ENCODE peak calls at places on chromosomes 2 and 18, in seven cellular contexts. J, U, V, F, H, I and L are unnamed samples.
A peak's percentile ranks its signal among the peaks of the same experiment; 100 is the strongest.

GRCh38 chr2:39435974-39436591 is 1.0 kb downstream of the MAP4K3 start:
- DNase-seq in J (no peak), U (peak; percentile 23), V (peak; percentile 71), F (no peak), H (peak; percentile 73), I (no peak), L (no peak)

GRCh38 chr2:52036036-52036435 is 1004.1 kb upstream of the NRXN1 start:
- DNase-seq in J (no peak), U (no peak), V (no peak), F (no peak), H (no peak), I (no peak), L (no peak)

GRCh38 chr2:50674876-50675275 is 357.1 kb downstream of the NRXN1 start:
- DNase-seq in J (peak; percentile 7), U (no peak), V (no peak), F (no peak), H (no peak), I (no peak), L (peak; percentile 54)

GRCh38 chr18:47490882-47491281 is 239.4 kb upstream of the SKOR2 start:
- DNase-seq in J (no peak), U (no peak), V (no peak), F (no peak), H (no peak), I (no peak), L (no peak)

GRCh38 chr2:233706720-233707119 is 6.0 kb upstream of the UGT1A5 start:
- DNase-seq in J (no peak), U (no peak), V (no peak), F (no peak), H (no peak), I (no peak), L (no peak)

GRCh38 chr2:122239440-122239839 is 484.0 kb downstream of the TSN start:
- DNase-seq in J (no peak), U (no peak), V (no peak), F (no peak), H (no peak), I (no peak), L (peak; percentile 27)

GRCh38 chr2:220966636-220967035 is 605.5 kb downstream of the EPHA4 start:
- DNase-seq in J (no peak), U (no peak), V (no peak), F (no peak), H (no peak), I (no peak), L (no peak)

GRCh38 chr2:164023896-164024295 is 288.1 kb upstream of the FIGN start:
- DNase-seq in J (no peak), U (no peak), V (no peak), F (no peak), H (no peak), I (no peak), L (no peak)

GRCh38 chr2:20560891-20561702 is 89.8 kb downstream of the HS1BP3 start:
- DNase-seq in J (no peak), U (no peak), V (no peak), F (no peak), H (no peak), I (no peak), L (no peak)

GRCh38 chr2:226398580-226398979 is 401.0 kb downstream of the IRS1 start:
- DNase-seq in J (no peak), U (no peak), V (no peak), F (no peak), H (no peak), I (no peak), L (no peak)

GRCh38 chr2:127743477-127744026 is 42.3 kb downstream of the SFT2D3 start:
- DNase-seq in J (no peak), U (no peak), V (no peak), F (no peak), H (no peak), I (no peak), L (peak; percentile 24)

GRCh38 chr18:77088977-77089795 is 43.4 kb downstream of the MBP start:
- DNase-seq in J (no peak), U (peak; percentile 77), V (no peak), F (no peak), H (no peak), I (peak; percentile 81), L (peak; percentile 79)

GRCh38 chr2:163909411-163910080 is 173.7 kb upstream of the FIGN start:
- DNase-seq in J (no peak), U (no peak), V (no peak), F (no peak), H (no peak), I (no peak), L (no peak)

GRCh38 chr2:88667219-88667618 is 24.3 kb upstream of the RPIA start:
- DNase-seq in J (no peak), U (no peak), V (no peak), F (no peak), H (no peak), I (no peak), L (peak; percentile 40)

GRCh38 chr2:236753611-236754010 is 184.0 kb downstream of the ACKR3 start:
- DNase-seq in J (no peak), U (no peak), V (no peak), F (no peak), H (no peak), I (no peak), L (no peak)

GRCh38 chr2:7012141-7012809 is 95.1 kb downstream of the RNF144A start:
- DNase-seq in J (no peak), U (no peak), V (no peak), F (no peak), H (no peak), I (no peak), L (no peak)

GRCh38 chr2:240813231-240813921 is 6.6 kb downstream of the KIF1A start:
- DNase-seq in J (no peak), U (no peak), V (no peak), F (peak; percentile 2), H (no peak), I (no peak), L (no peak)

GRCh38 chr2:159615187-159615935 is 987 bp downstream of the BAZ2B start:
- DNase-seq in J (peak; percentile 95), U (peak; percentile 88), V (peak; percentile 93), F (peak; percentile 90), H (peak; percentile 87), I (peak; percentile 46), L (peak; percentile 95)

GRCh38 chr2:108428286-108429009 is 20.6 kb upstream of the GCC2 start:
- DNase-seq in J (no peak), U (no peak), V (no peak), F (no peak), H (no peak), I (no peak), L (no peak)

GRCh38 chr2:227006189-227006897 is 157.7 kb downstream of the COL4A4 start:
- DNase-seq in J (no peak), U (no peak), V (no peak), F (no peak), H (no peak), I (no peak), L (no peak)

GRCh38 chr18:48569915-48570264 is 31.1 kb downstream of the CTIF start:
- DNase-seq in J (no peak), U (no peak), V (no peak), F (no peak), H (no peak), I (no peak), L (no peak)

GRCh38 chr18:77271720-77272481 is 22.3 kb downstream of the GALR1 start:
- DNase-seq in J (no peak), U (no peak), V (no peak), F (no peak), H (no peak), I (no peak), L (peak; percentile 32)

GRCh38 chr2:191218292-191218898 is 26.8 kb upstream of the MYO1B start:
- DNase-seq in J (peak; percentile 47), U (no peak), V (no peak), F (peak; percentile 41), H (peak; percentile 48), I (peak; percentile 67), L (peak; percentile 94)

DNA sequence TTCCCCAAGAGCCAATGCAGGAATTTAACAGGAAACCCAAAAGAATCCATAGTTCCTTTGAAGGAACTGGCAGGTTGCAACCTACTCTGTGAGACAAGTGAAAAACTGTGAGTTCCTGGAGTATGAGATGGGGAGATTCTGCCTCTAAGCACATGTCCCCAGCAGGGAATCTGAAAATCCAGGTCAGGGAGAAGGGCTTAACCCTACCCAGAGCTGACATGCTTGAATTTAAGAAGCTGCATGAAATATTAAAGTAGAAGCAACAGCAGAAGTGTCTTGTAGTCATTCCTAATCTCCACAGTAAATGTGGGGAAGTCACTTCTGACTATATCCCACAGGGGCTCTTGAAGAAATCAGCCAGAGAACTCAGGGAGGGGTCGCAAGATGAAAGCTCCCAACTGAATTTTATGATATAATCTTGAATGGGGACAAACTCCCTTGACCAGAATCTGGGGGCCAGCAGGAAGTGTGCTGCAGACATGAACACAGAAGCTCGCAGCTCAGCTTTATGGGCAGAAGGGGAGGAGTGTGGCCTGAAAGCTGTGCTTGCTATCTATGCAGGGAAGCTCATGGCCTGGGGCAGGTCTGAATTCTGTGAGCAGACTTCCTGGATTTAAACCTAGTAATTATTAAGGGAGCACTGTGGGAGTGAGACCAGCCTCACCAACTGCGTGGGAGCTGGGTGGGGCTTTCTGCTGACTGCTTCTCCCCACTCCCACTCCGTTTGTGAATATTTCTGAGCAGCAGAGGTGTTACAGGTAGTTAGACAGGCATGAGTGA is 184.1 kb upstream of the KYNU start:
- DNase-seq in J (peak; percentile 42), U (no peak), V (no peak), F (no peak), H (peak; percentile 21), I (no peak), L (peak; percentile 9)
- TF ChIP-seq POLR2AphosphoS5 in J (no peak), U (no peak), V (no peak), F (no peak), H (no peak), I (no peak), L (no peak)

GRCh38 chr2:42098571-42099430 is 51.0 kb downstream of the PKDCC start:
- DNase-seq in J (no peak), U (no peak), V (no peak), F (no peak), H (no peak), I (no peak), L (no peak)
- TF ChIP-seq POLR2AphosphoS5 in J (no peak), U (no peak), V (no peak), F (no peak), H (no peak), I (no peak), L (no peak)

GRCh38 chr18:33051397-33051796 is 278.6 kb upstream of the KLHL14 start:
- DNase-seq in J (no peak), U (no peak), V (no peak), F (no peak), H (no peak), I (no peak), L (no peak)
- TF ChIP-seq POLR2AphosphoS5 in J (no peak), U (no peak), V (no peak), F (no peak), H (no peak), I (no peak), L (no peak)

GRCh38 chr2:165198181-165198580 is 5.7 kb downstream of the SCN3A start:
- DNase-seq in J (no peak), U (no peak), V (no peak), F (no peak), H (no peak), I (no peak), L (no peak)

GRCh38 chr2:165208094-165208493 is 4.2 kb upstream of the SCN3A start:
- DNase-seq in J (no peak), U (no peak), V (no peak), F (no peak), H (no peak), I (no peak), L (no peak)

GRCh38 chr2:165205865-165206264 is 2.0 kb upstream of the SCN3A start:
- DNase-seq in J (no peak), U (no peak), V (no peak), F (no peak), H (no peak), I (no peak), L (no peak)

GRCh38 chr2:165202230-165202629 is 1.6 kb downstream of the SCN3A start:
- DNase-seq in J (no peak), U (no peak), V (no peak), F (no peak), H (no peak), I (no peak), L (no peak)

GRCh38 chr2:165203689-165204559 is at the start of gene SCN3A:
- DNase-seq in J (peak; percentile 33), U (no peak), V (no peak), F (peak; percentile 16), H (peak; percentile 25), I (peak; percentile 24), L (peak; percentile 85)
- TF ChIP-seq POLR2AphosphoS5 in J (no peak), U (no peak), V (no peak), F (no peak), H (no peak), I (no peak), L (no peak)